ENCODE peak calls at places on chromosome 17, in ten cellular contexts. One of them, this sample, is unnamed.

GRCh38 chr17:81537343-81537855 is 9.2 kb downstream of the FSCN2 start:
- DNase-seq in right lobe of liver: no peak
- DNase-seq in CD8-positive, alpha-beta T cell: no peak
- DNase-seq in prostate gland: no peak
- DNase-seq in cardiac muscle cell: peak
- DNase-seq in IMR-90: no peak
- DNase-seq in lower lobe of right lung: no peak
- DNase-seq in mammary epithelial cell: no peak
- DNase-seq in BJ: no peak
- DNase-seq in fibroblast of lung: no peak
- DNase-seq in this sample: no peak

GRCh38 chr17:17847726-17848125 is 10.9 kb upstream of the SREBF1 start:
- DNase-seq in BJ: no peak
- DNase-seq in fibroblast of lung: no peak
- DNase-seq in cardiac muscle cell: no peak
- DNase-seq in right lobe of liver: no peak
- DNase-seq in prostate gland: no peak
- DNase-seq in IMR-90: no peak
- DNase-seq in lower lobe of right lung: no peak
- DNase-seq in CD8-positive, alpha-beta T cell: no peak
- DNase-seq in mammary epithelial cell: no peak
- DNase-seq in this sample: no peak

GRCh38 chr17:48333034-48333491 is 97.0 kb downstream of the SKAP1 start:
- DNase-seq in cardiac muscle cell: no peak
- DNase-seq in prostate gland: no peak
- DNase-seq in CD8-positive, alpha-beta T cell: no peak
- DNase-seq in lower lobe of right lung: no peak
- DNase-seq in BJ: no peak
- DNase-seq in mammary epithelial cell: peak
- DNase-seq in IMR-90: peak
- DNase-seq in fibroblast of lung: peak
- DNase-seq in right lobe of liver: no peak
- DNase-seq in this sample: no peak

GRCh38 chr17:81898029-81898866 is 3.8 kb upstream of the NPB start:
- DNase-seq in prostate gland: no peak
- DNase-seq in fibroblast of lung: peak
- DNase-seq in CD8-positive, alpha-beta T cell: no peak
- DNase-seq in BJ: peak
- DNase-seq in cardiac muscle cell: no peak
- DNase-seq in IMR-90: peak
- DNase-seq in right lobe of liver: no peak
- DNase-seq in lower lobe of right lung: no peak
- DNase-seq in mammary epithelial cell: no peak
- DNase-seq in this sample: no peak

GRCh38 chr17:50781167-50781566 is 13.8 kb upstream of the ANKRD40CL start:
- DNase-seq in IMR-90: no peak
- DNase-seq in BJ: no peak
- DNase-seq in lower lobe of right lung: no peak
- DNase-seq in right lobe of liver: no peak
- DNase-seq in prostate gland: no peak
- DNase-seq in mammary epithelial cell: no peak
- DNase-seq in fibroblast of lung: no peak
- DNase-seq in cardiac muscle cell: no peak
- DNase-seq in CD8-positive, alpha-beta T cell: no peak
- DNase-seq in this sample: no peak

GRCh38 chr17:2157081-2157480 is 102.2 kb downstream of the HIC1 start:
- DNase-seq in BJ: no peak
- DNase-seq in mammary epithelial cell: no peak
- DNase-seq in right lobe of liver: no peak
- DNase-seq in IMR-90: peak
- DNase-seq in fibroblast of lung: no peak
- DNase-seq in prostate gland: no peak
- DNase-seq in lower lobe of right lung: no peak
- DNase-seq in CD8-positive, alpha-beta T cell: no peak
- DNase-seq in cardiac muscle cell: no peak
- DNase-seq in this sample: no peak

GRCh38 chr17:27407916-27408846 is 48.1 kb upstream of the KSR1 start:
- DNase-seq in prostate gland: no peak
- DNase-seq in BJ: no peak
- DNase-seq in right lobe of liver: no peak
- DNase-seq in CD8-positive, alpha-beta T cell: no peak
- DNase-seq in mammary epithelial cell: peak
- DNase-seq in lower lobe of right lung: no peak
- DNase-seq in cardiac muscle cell: peak
- DNase-seq in fibroblast of lung: peak
- DNase-seq in IMR-90: peak
- DNase-seq in this sample: no peak

GRCh38 chr17:36124879-36125824 is 21.5 kb downstream of the CCL4 start:
- DNase-seq in right lobe of liver: no peak
- DNase-seq in CD8-positive, alpha-beta T cell: no peak
- DNase-seq in lower lobe of right lung: no peak
- DNase-seq in mammary epithelial cell: no peak
- DNase-seq in prostate gland: no peak
- DNase-seq in fibroblast of lung: no peak
- DNase-seq in BJ: no peak
- DNase-seq in IMR-90: no peak
- DNase-seq in cardiac muscle cell: no peak
- DNase-seq in this sample: no peak

GRCh38 chr17:43409131-43409530 is 10.3 kb downstream of the ARL4D start:
- DNase-seq in right lobe of liver: no peak
- DNase-seq in fibroblast of lung: no peak
- DNase-seq in BJ: no peak
- DNase-seq in lower lobe of right lung: no peak
- DNase-seq in CD8-positive, alpha-beta T cell: no peak
- DNase-seq in IMR-90: no peak
- DNase-seq in cardiac muscle cell: no peak
- DNase-seq in mammary epithelial cell: no peak
- DNase-seq in prostate gland: no peak
- DNase-seq in this sample: no peak

GRCh38 chr17:38748329-38749221 is at the start of gene PCGF2:
- DNase-seq in cardiac muscle cell: peak
- DNase-seq in fibroblast of lung: peak
- DNase-seq in mammary epithelial cell: peak
- DNase-seq in BJ: peak
- DNase-seq in lower lobe of right lung: peak
- DNase-seq in prostate gland: peak
- DNase-seq in CD8-positive, alpha-beta T cell: no peak
- DNase-seq in IMR-90: peak
- DNase-seq in right lobe of liver: peak
- DNase-seq in this sample: peak

GRCh38 chr17:6648181-6648580 is 3.2 kb downstream of the MED31 start:
- DNase-seq in lower lobe of right lung: no peak
- DNase-seq in cardiac muscle cell: no peak
- DNase-seq in fibroblast of lung: no peak
- DNase-seq in IMR-90: no peak
- DNase-seq in BJ: no peak
- DNase-seq in right lobe of liver: no peak
- DNase-seq in prostate gland: no peak
- DNase-seq in CD8-positive, alpha-beta T cell: no peak
- DNase-seq in mammary epithelial cell: peak
- DNase-seq in this sample: no peak

GRCh38 chr17:5580367-5580766 is 3.9 kb downstream of the NLRP1 start:
- DNase-seq in IMR-90: peak
- DNase-seq in lower lobe of right lung: no peak
- DNase-seq in fibroblast of lung: peak
- DNase-seq in CD8-positive, alpha-beta T cell: no peak
- DNase-seq in mammary epithelial cell: no peak
- DNase-seq in BJ: no peak
- DNase-seq in cardiac muscle cell: no peak
- DNase-seq in right lobe of liver: no peak
- DNase-seq in prostate gland: no peak
- DNase-seq in this sample: no peak

GRCh38 chr17:37239690-37240344 is 136.0 kb upstream of the C17orf78 start:
- DNase-seq in cardiac muscle cell: no peak
- DNase-seq in prostate gland: no peak
- DNase-seq in CD8-positive, alpha-beta T cell: no peak
- DNase-seq in lower lobe of right lung: no peak
- DNase-seq in right lobe of liver: no peak
- DNase-seq in fibroblast of lung: peak
- DNase-seq in IMR-90: peak
- DNase-seq in BJ: no peak
- DNase-seq in mammary epithelial cell: no peak
- DNase-seq in this sample: no peak

GRCh38 chr17:71163121-71163812 is 957.6 kb upstream of the SOX9 start:
- DNase-seq in prostate gland: peak
- DNase-seq in mammary epithelial cell: no peak
- DNase-seq in fibroblast of lung: peak
- DNase-seq in CD8-positive, alpha-beta T cell: no peak
- DNase-seq in lower lobe of right lung: no peak
- DNase-seq in cardiac muscle cell: no peak
- DNase-seq in BJ: no peak
- DNase-seq in IMR-90: peak
- DNase-seq in right lobe of liver: peak
- DNase-seq in this sample: peak

GRCh38 chr17:33335491-33336173 is 42.5 kb upstream of the ASIC2 start:
- DNase-seq in lower lobe of right lung: no peak
- DNase-seq in IMR-90: no peak
- DNase-seq in prostate gland: no peak
- DNase-seq in cardiac muscle cell: no peak
- DNase-seq in CD8-positive, alpha-beta T cell: no peak
- DNase-seq in fibroblast of lung: no peak
- DNase-seq in right lobe of liver: no peak
- DNase-seq in mammary epithelial cell: no peak
- DNase-seq in BJ: no peak
- DNase-seq in this sample: no peak

GRCh38 chr17:41476866-41477815 is 3.8 kb downstream of the KRT35 start:
- DNase-seq in prostate gland: no peak
- DNase-seq in BJ: no peak
- DNase-seq in IMR-90: no peak
- DNase-seq in right lobe of liver: no peak
- DNase-seq in cardiac muscle cell: no peak
- DNase-seq in fibroblast of lung: no peak
- DNase-seq in CD8-positive, alpha-beta T cell: no peak
- DNase-seq in lower lobe of right lung: no peak
- DNase-seq in mammary epithelial cell: no peak
- DNase-seq in this sample: no peak

GRCh38 chr17:39166437-39167335 is 725 bp upstream of the ARL5C start:
- DNase-seq in CD8-positive, alpha-beta T cell: no peak
- DNase-seq in BJ: no peak
- DNase-seq in cardiac muscle cell: no peak
- DNase-seq in mammary epithelial cell: no peak
- DNase-seq in right lobe of liver: no peak
- DNase-seq in prostate gland: no peak
- DNase-seq in lower lobe of right lung: no peak
- DNase-seq in IMR-90: no peak
- DNase-seq in fibroblast of lung: no peak
- DNase-seq in this sample: no peak

GRCh38 chr17:62653002-62653830 is 25.7 kb downstream of the MRC2 start:
- DNase-seq in right lobe of liver: peak
- DNase-seq in BJ: no peak
- DNase-seq in lower lobe of right lung: peak
- DNase-seq in cardiac muscle cell: peak
- DNase-seq in prostate gland: no peak
- DNase-seq in CD8-positive, alpha-beta T cell: peak
- DNase-seq in IMR-90: peak
- DNase-seq in fibroblast of lung: peak
- DNase-seq in mammary epithelial cell: no peak
- DNase-seq in this sample: no peak
- H3K4me3 ChIP-seq in right lobe of liver: peak
- H3K4me3 ChIP-seq in BJ: peak
- H3K4me3 ChIP-seq in lower lobe of right lung: peak
- H3K4me3 ChIP-seq in cardiac muscle cell: peak
- H3K4me3 ChIP-seq in prostate gland: peak
- H3K4me3 ChIP-seq in CD8-positive, alpha-beta T cell: peak
- H3K4me3 ChIP-seq in IMR-90: peak
- H3K4me3 ChIP-seq in fibroblast of lung: peak
- H3K4me3 ChIP-seq in mammary epithelial cell: peak
- H3K4me3 ChIP-seq in this sample: peak

DNA sequence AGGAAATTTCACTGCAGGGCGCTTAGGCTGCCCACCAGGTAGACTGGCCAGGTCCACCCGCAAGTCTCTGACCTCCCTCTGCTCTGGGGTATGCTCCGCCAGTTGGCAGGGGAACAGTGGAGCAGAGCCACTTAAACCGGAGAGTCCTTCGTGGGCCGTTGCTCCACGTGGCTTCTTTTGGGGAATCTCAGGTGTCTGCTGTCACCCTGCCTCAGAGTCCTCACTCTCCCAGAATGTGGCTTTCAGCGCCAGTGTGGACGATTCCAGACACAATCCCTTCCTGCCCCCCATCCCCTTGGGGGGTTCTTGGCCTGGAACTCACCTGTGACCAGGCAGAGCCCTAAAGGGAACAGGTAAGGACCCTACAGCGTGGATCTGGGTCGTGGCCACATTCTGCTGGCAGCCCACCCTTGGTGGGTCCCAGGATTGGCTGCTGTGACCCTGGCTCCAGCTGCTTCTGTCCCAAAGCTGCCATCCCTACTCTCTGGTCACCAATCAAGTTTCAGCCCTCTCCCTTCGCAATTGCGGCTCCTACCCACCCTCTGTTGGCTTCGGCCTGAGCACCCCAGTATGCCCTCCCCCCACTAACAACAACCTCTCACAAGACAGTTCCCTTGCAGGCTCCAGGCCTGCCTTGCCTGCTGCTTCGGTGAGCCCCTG is 22.2 kb downstream of the DHRS7C start:
- DNase-seq in IMR-90: no peak
- DNase-seq in fibroblast of lung: no peak
- DNase-seq in BJ: no peak
- DNase-seq in prostate gland: no peak
- DNase-seq in right lobe of liver: no peak
- DNase-seq in cardiac muscle cell: no peak
- DNase-seq in lower lobe of right lung: no peak
- DNase-seq in mammary epithelial cell: no peak
- DNase-seq in CD8-positive, alpha-beta T cell: no peak
- DNase-seq in this sample: no peak
- TF ChIP-seq CTCF in IMR-90: no peak
- TF ChIP-seq CTCF in fibroblast of lung: no peak
- TF ChIP-seq CTCF in BJ: no peak
- TF ChIP-seq CTCF in prostate gland: no peak
- TF ChIP-seq CTCF in right lobe of liver: no peak
- TF ChIP-seq CTCF in cardiac muscle cell: no peak
- TF ChIP-seq CTCF in lower lobe of right lung: no peak
- TF ChIP-seq CTCF in mammary epithelial cell: no peak
- TF ChIP-seq CTCF in CD8-positive, alpha-beta T cell: no peak
- TF ChIP-seq CTCF in this sample: no peak

DNA sequence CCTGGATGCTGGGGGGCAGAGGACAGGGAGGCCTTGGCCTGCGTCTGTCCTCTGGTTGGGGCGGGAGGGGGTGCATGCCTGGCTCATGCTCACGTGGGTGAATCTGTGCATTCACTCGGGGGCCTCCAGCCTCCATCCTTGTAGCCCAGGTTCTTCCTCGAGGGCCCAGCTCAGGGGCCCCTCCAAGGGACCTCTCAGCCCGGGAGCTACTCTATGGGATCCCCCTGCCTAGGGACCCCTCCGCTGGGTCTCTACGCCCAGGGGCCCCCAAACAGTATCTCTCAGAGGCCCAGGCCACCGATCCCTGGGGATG is 19.7 kb upstream of the C1QL1 start:
- DNase-seq in IMR-90: no peak
- DNase-seq in fibroblast of lung: no peak
- DNase-seq in prostate gland: no peak
- DNase-seq in CD8-positive, alpha-beta T cell: no peak
- DNase-seq in right lobe of liver: no peak
- DNase-seq in lower lobe of right lung: no peak
- DNase-seq in cardiac muscle cell: no peak
- DNase-seq in mammary epithelial cell: no peak
- DNase-seq in BJ: no peak
- DNase-seq in this sample: no peak
- H3K4me3 ChIP-seq in IMR-90: no peak
- H3K4me3 ChIP-seq in fibroblast of lung: no peak
- H3K4me3 ChIP-seq in prostate gland: no peak
- H3K4me3 ChIP-seq in CD8-positive, alpha-beta T cell: no peak
- H3K4me3 ChIP-seq in right lobe of liver: no peak
- H3K4me3 ChIP-seq in lower lobe of right lung: no peak
- H3K4me3 ChIP-seq in cardiac muscle cell: no peak
- H3K4me3 ChIP-seq in mammary epithelial cell: no peak
- H3K4me3 ChIP-seq in BJ: no peak
- H3K4me3 ChIP-seq in this sample: no peak

GRCh38 chr17:54900457-54901229 is at the start of gene TOM1L1:
- DNase-seq in cardiac muscle cell: peak
- DNase-seq in right lobe of liver: peak
- DNase-seq in prostate gland: peak
- DNase-seq in mammary epithelial cell: peak
- DNase-seq in CD8-positive, alpha-beta T cell: no peak
- DNase-seq in fibroblast of lung: peak
- DNase-seq in lower lobe of right lung: peak
- DNase-seq in BJ: peak
- DNase-seq in IMR-90: peak
- DNase-seq in this sample: peak
- TF ChIP-seq CTCF in cardiac muscle cell: peak
- TF ChIP-seq CTCF in right lobe of liver: peak
- TF ChIP-seq CTCF in prostate gland: no peak
- TF ChIP-seq CTCF in mammary epithelial cell: peak
- TF ChIP-seq CTCF in CD8-positive, alpha-beta T cell: no peak
- TF ChIP-seq CTCF in fibroblast of lung: no peak
- TF ChIP-seq CTCF in lower lobe of right lung: peak
- TF ChIP-seq CTCF in BJ: peak
- TF ChIP-seq CTCF in IMR-90: peak
- TF ChIP-seq CTCF in this sample: peak

This sample was measured in LNCaP clone FGC.